ENCODE peak calls at places on chromosome 13, in four cellular contexts. V, A, G and N are unnamed samples.
A peak's percentile ranks its signal among the peaks of the same experiment; 100 is the strongest.

GRCh38 chr13:39531646-39532045 is 71.3 kb downstream of the LHFPL6 start:
- DNase-seq in V (no peak), G (no peak), A (no peak), N (peak; percentile 36)

GRCh38 chr13:37070956-37071355 is 11.5 kb upstream of the SUPT20H start:
- DNase-seq in G (no peak), A (no peak), V (no peak), N (no peak)

GRCh38 chr13:110306960-110307696 is at the start of the genes COL4A1 and COL4A2:
- DNase-seq in V (peak; percentile 57), A (peak; percentile 87), G (peak; percentile 81), N (peak; percentile 81)

GRCh38 chr13:27523345-27524073 is 73.1 kb upstream of the MTIF3 start:
- DNase-seq in A (no peak), G (peak; percentile 23), V (no peak), N (peak; percentile 6)

GRCh38 chr13:98158172-98158907 is 15.4 kb downstream of the FARP1 start:
- DNase-seq in V (no peak), A (peak; percentile 24), G (peak; percentile 21), N (no peak)

GRCh38 chr13:90968510-90968909 is 379.0 kb upstream of the MIR17HG start:
- DNase-seq in A (no peak), G (no peak), V (no peak), N (peak; percentile 35)

GRCh38 chr13:62643799-62644484 is 1228.3 kb upstream of the PCDH20 start:
- DNase-seq in V (no peak), G (no peak), A (no peak), N (no peak)

GRCh38 chr13:105334211-105334610 is 1201.3 kb downstream of the EFNB2 start:
- DNase-seq in V (no peak), A (no peak), G (no peak), N (no peak)

GRCh38 chr13:45690636-45691035 is 11.5 kb upstream of the CBY2 start:
- DNase-seq in G (no peak), V (no peak), A (no peak), N (no peak)

GRCh38 chr13:75763511-75763910 is 127.4 kb downstream of the LMO7 start:
- DNase-seq in A (no peak), V (no peak), G (no peak), N (no peak)

GRCh38 chr13:103794526-103794925 is 728.3 kb upstream of the SLC10A2 start:
- DNase-seq in V (no peak), G (no peak), A (no peak), N (no peak)

GRCh38 chr13:27355894-27356293 is 68.5 kb upstream of the GTF3A start:
- DNase-seq in V (no peak), G (no peak), A (no peak), N (peak; percentile 60)

GRCh38 chr13:33649212-33649917 is 168.6 kb upstream of the RFC3 start:
- DNase-seq in V (no peak), G (no peak), A (no peak), N (no peak)

GRCh38 chr13:107376393-107377085 is 808.6 kb upstream of the ARGLU1 start:
- DNase-seq in G (no peak), V (no peak), A (no peak), N (no peak)

GRCh38 chr13:99911965-99912566 is 59.5 kb downstream of the ZIC5 start:
- DNase-seq in G (no peak), A (no peak), V (no peak), N (no peak)

GRCh38 chr13:92355213-92355612 is 871.4 kb upstream of the GPC6 start:
- DNase-seq in G (no peak), A (no peak), V (no peak), N (peak; percentile 84)

GRCh38 chr13:112213467-112214245 is 146.7 kb downstream of the SOX1 start:
- DNase-seq in A (no peak), G (no peak), V (peak; percentile 68), N (no peak)

GRCh38 chr13:110509971-110510786 is 51.3 kb downstream of the RAB20 start:
- DNase-seq in A (peak; percentile 48), V (no peak), G (peak; percentile 51), N (peak; percentile 14)

GRCh38 chr13:64278493-64278892 is 2862.8 kb upstream of the PCDH20 start:
- DNase-seq in A (no peak), V (no peak), G (no peak), N (no peak)

GRCh38 chr13:35554972-35555623 is 78.6 kb upstream of the MAB21L1 start:
- DNase-seq in V (no peak), A (no peak), G (no peak), N (no peak)

GRCh38 chr13:97878421-97879375 is 74.8 kb upstream of the IPO5 start:
- DNase-seq in V (no peak), G (no peak), A (no peak), N (no peak)

GRCh38 chr13:111575276-111575675 is 254.8 kb downstream of the TEX29 start:
- DNase-seq in G (no peak), V (no peak), A (no peak), N (no peak)

GRCh38 chr13:36302289-36302688 is 4.7 kb upstream of the CCDC169 start:
- DNase-seq in A (no peak), G (no peak), V (no peak), N (no peak)

GRCh38 chr13:74226791-74227475 is 92.7 kb upstream of the KLF12 start:
- DNase-seq in A (no peak), G (no peak), V (no peak), N (no peak)